ENCODE peak calls at places on chromosomes 5 and 9, in six cellular contexts. Z is psoas muscle, Y is tibial artery, T is spleen, K is Peyer's patch, N is GM23248. F is an unnamed sample. For H3K4me1, the result is how much of the 10 kb centered on the place peaks cover.

GRCh38 chr5:12840972-12841371 is 936.7 kb upstream of the CTNND2 start:
- DNase-seq in N (no peak), Y (no peak), T (no peak), K (no peak), Z (no peak), F (no peak)

GRCh38 chr9:14383296-14383695 is 69.4 kb upstream of the NFIB start:
- DNase-seq in Z (no peak), N (peak), K (no peak), Y (no peak), T (no peak), F (no peak)

GRCh38 chr5:15433709-15434108 is 66.3 kb upstream of the FBXL7 start:
- DNase-seq in T (no peak), N (no peak), K (no peak), Y (no peak), Z (no peak), F (no peak)

GRCh38 chr5:143037708-143038107 is 267.5 kb downstream of the ARHGAP26 start:
- DNase-seq in T (no peak), Y (no peak), Z (no peak), K (no peak), N (no peak), F (no peak)

GRCh38 chr5:14270212-14270702 is 127.1 kb downstream of the TRIO start:
- DNase-seq in N (peak), Z (peak), K (no peak), Y (peak), T (no peak), F (no peak)

GRCh38 chr5:1661831-1662558 is 137.6 kb downstream of the MRPL36 start:
- DNase-seq in T (no peak), Y (no peak), N (no peak), K (peak), Z (no peak), F (no peak)

GRCh38 chr5:43042626-43043399 is 2.7 kb upstream of the ANXA2R start:
- DNase-seq in Y (peak), N (peak), T (peak), K (peak), Z (peak), F (peak)

GRCh38 chr5:151094054-151094858 is 13.4 kb upstream of the TNIP1 start:
- DNase-seq in Z (no peak), T (peak), N (peak), Y (no peak), K (peak), F (peak)

GRCh38 chr5:179405054-179405416 is 59.8 kb upstream of the ADAMTS2 start:
- DNase-seq in T (no peak), Z (no peak), K (no peak), N (no peak), Y (no peak), F (no peak)

GRCh38 chr9:32128546-32128945 is 255.9 kb upstream of the ACO1 start:
- DNase-seq in T (no peak), K (no peak), Y (no peak), N (no peak), Z (no peak), F (no peak)

DNA sequence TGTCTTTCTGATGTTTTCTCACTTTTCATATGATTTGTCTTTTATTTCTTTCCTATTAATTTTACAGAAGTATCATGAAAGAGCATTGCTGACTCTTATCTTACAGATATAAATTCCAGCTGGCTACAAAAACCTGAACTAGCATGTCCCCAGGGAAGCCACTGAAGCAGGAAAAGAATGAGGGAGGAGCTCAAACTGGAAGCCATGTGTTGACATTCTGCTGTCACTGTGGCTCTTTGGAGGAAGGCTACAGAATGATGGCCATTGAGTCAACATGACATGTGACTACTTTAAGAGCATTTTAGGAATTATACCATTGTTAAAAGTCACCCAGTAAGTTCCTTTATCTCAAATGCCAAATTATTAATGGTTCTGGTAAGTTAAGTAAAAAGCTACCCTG is 638.3 kb upstream of the DMAC1 start:
- DNase-seq in T (no peak), Z (no peak), K (no peak), Y (no peak), N (no peak), F (no peak)
- H3K4me1 ChIP-seq in T (under half), Z (under half), K (under half), Y (under half), N (under half), F (under half)

GRCh38 chr5:38467353-38468040 is 88.9 kb downstream of the LIFR start:
- DNase-seq in K (no peak), T (no peak), Z (peak), N (peak), Y (peak), F (no peak)
- H3K4me1 ChIP-seq in K (under half), T (half or more), Z (half or more), N (half or more), Y (half or more), F (under half)

GRCh38 chr5:134577022-134577795 is 51.7 kb downstream of the JADE2 start:
- DNase-seq in K (no peak), N (peak), T (no peak), Z (no peak), Y (no peak), F (no peak)

GRCh38 chr5:134577796-134578577 is 52.5 kb downstream of the JADE2 start:
- DNase-seq in Y (peak), K (peak), N (peak), T (peak), Z (peak), F (peak)

GRCh38 chr5:134574521-134574920 is 49.1 kb downstream of the JADE2 start:
- DNase-seq in K (no peak), T (no peak), Y (no peak), N (no peak), Z (no peak), F (no peak)

GRCh38 chr5:134575316-134575715 is 49.8 kb downstream of the JADE2 start:
- DNase-seq in Y (no peak), N (no peak), T (no peak), K (no peak), Z (no peak), F (no peak)

GRCh38 chr5:134576386-134577021 is 51.0 kb downstream of the JADE2 start:
- DNase-seq in T (no peak), N (no peak), K (no peak), Y (no peak), Z (no peak), F (no peak)
- H3K4me1 ChIP-seq in T (under half), N (under half), K (under half), Y (under half), Z (under half), F (under half)

GRCh38 chr5:173834070-173834771 is 53.9 kb upstream of the CPEB4 start:
- DNase-seq in Y (no peak), K (no peak), N (no peak), T (no peak), Z (no peak), F (no peak)

GRCh38 chr5:173831196-173831914 is 56.8 kb upstream of the CPEB4 start:
- DNase-seq in T (no peak), Y (no peak), K (no peak), N (no peak), Z (no peak), F (no peak)

GRCh38 chr5:173832386-173832785 is 55.8 kb upstream of the CPEB4 start:
- DNase-seq in T (no peak), K (no peak), Z (no peak), Y (no peak), N (no peak), F (no peak)

GRCh38 chr5:173835131-173835530 is 53.0 kb upstream of the CPEB4 start:
- DNase-seq in T (peak), N (no peak), Y (no peak), Z (no peak), K (no peak), F (no peak)

GRCh38 chr5:173833200-173833599 is 54.9 kb upstream of the CPEB4 start:
- DNase-seq in N (peak), Y (no peak), K (no peak), Z (no peak), T (no peak), F (no peak)
- H3K4me1 ChIP-seq in N (under half), Y (under half), K (under half), Z (under half), T (under half), F (under half)

DNA sequence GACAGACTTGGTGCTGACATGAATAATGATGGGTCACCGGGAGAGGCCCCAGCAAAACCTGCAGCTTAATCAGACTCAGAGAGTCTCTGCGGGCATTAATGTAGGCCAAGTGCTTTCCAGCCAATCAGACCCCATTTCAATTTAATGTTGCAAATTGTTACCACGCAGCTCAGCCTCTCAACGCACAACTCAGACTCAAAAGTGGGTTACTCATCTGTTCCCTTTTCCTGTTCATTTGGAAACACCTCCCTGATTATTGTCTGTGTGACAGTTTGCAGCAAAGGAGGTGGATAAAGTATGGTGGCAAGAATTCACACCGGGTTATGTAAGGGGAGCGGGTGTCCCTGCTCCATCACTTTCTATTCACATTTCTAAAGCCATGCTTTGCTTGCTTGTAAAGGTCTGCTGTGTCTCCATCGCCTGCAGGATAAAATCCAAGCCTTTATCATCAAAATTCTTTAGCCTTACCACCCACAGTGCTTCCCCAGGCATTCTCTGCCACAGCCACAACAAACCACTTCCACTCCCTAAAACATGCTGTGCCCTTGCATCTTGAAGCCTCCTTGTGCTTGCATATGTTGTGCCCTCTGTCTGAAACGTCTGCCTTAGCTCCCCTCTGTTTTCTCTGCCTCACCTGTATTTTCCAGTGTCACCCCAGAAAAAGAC is 156.5 kb downstream of the ASTN2 start:
- DNase-seq in Y (no peak), N (no peak), K (no peak), Z (no peak), T (no peak), F (no peak)
- H3K4me1 ChIP-seq in Y (under half), N (under half), K (under half), Z (under half), T (under half), F (under half)

DNA sequence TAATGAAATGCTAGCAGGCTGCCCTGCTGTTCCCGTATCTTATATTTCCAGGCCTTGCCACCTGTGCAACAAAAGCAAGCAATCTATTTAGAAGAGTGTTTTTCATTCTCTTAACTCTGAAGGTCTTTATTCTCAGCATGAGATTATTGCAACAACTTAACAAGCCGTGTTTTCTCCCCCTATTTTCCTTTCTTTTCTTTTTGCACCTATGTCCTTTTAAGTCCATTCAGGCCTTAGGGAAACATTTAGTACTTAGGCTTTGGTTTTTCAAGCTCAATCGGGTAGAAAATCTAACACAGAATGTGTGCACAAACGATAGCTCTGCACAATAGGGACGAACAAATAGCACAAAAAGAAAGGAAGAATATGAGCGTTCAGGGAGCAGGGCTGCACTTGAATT is 89.6 kb upstream of the DMRTA1 start:
- DNase-seq in N (no peak), K (no peak), T (no peak), Y (no peak), Z (no peak), F (no peak)
- H3K4me1 ChIP-seq in N (under half), K (under half), T (under half), Y (under half), Z (under half), F (under half)

GRCh38 chr9:110777201-110777842 is 108.7 kb downstream of the MUSK start:
- DNase-seq in Z (no peak), Y (no peak), T (no peak), K (no peak), N (no peak), F (no peak)

GRCh38 chr9:110784309-110784708 is 115.7 kb downstream of the MUSK start:
- DNase-seq in Y (no peak), Z (no peak), K (no peak), T (no peak), N (no peak), F (no peak)

GRCh38 chr9:110785166-110785565 is 116.6 kb downstream of the MUSK start:
- DNase-seq in T (no peak), Y (no peak), Z (no peak), K (no peak), N (no peak), F (no peak)

GRCh38 chr9:110777843-110778215 is 109.2 kb downstream of the MUSK start:
- DNase-seq in K (no peak), N (no peak), T (no peak), Y (no peak), Z (no peak), F (no peak)

DNA sequence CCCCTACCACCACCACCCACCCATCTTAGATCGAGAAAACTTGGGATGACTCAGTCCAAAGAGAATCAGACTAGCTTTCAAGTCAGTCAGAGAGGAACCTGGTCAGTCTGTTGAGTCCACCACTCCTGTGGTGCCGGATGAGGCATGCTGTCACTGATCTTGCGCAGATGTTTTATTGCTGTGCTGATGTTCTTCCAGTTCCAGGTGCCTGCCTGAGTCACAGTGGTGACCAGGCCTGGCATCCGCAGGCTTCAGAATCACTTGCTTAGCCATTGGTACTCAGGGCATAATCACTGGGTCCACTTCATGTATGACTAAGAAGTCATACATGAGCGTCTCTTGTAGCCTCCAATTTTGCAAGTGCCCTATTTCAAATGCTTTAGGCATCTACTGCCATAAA is 114.1 kb downstream of the MUSK start:
- DNase-seq in Z (no peak), Y (no peak), K (no peak), T (no peak), N (no peak), F (no peak)
- H3K4me1 ChIP-seq in Z (under half), Y (under half), K (under half), T (under half), N (under half), F (under half)

GRCh38 chr9:123099548-123099947 is 66.1 kb downstream of the GPR21 start:
- DNase-seq in K (no peak), Z (no peak), T (no peak), Y (no peak), N (no peak), F (no peak)

GRCh38 chr9:123099042-123099441 is 65.6 kb downstream of the GPR21 start:
- DNase-seq in T (no peak), N (no peak), Y (no peak), Z (no peak), K (no peak), F (no peak)

GRCh38 chr9:123102380-123103113 is 69.1 kb downstream of the GPR21 start:
- DNase-seq in N (no peak), Z (no peak), K (no peak), Y (no peak), T (no peak), F (no peak)

GRCh38 chr9:123093141-123093540 is 59.7 kb downstream of the GPR21 start:
- DNase-seq in K (no peak), Y (no peak), T (no peak), N (no peak), Z (no peak), F (no peak)

DNA sequence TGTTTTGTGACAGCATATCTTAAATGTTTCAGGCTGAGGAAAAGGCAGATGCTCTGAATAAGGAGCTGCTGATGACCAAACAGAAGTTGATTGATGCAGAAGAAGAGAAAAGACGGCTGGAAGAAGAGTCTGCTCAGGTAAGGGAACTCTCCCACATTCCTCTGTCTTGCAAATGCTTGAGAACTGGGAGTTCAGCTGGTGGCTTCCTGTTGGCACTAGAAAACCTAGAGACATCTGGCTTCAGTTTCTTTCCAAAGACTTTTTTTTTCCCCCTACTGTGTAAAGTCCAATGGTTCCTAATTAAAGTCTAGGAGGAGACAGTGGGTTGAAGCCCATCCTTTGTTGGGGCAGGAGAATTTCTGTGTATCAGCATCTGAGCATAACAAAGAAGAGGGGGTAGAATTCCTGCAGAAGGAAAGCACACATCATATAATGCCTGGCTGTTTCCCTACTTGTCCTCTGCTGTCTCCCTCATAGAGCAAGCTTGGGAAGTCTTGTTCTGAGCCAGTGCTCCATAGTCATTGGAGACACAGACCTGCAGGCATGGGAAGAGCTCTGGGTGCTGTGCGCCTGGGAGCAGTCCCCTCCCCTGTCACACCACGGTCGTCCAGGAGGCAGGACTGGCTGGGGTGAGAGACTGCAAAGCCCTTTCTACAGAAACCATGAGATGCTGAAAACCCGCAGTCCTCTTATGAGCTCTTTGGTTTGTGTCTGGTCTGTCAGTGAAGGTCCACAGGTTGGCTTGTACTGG is 64.4 kb downstream of the GPR21 start:
- DNase-seq in Y (no peak), N (no peak), Z (no peak), K (no peak), T (no peak), F (no peak)
- H3K4me1 ChIP-seq in Y (under half), N (under half), Z (under half), K (under half), T (under half), F (under half)